ENCODE peak calls at places on chromosomes 7 and 10, in six cellular contexts. F is OCI-LY7, K is GM23248, T is HCT116, V is PC-9, G is MM.1S. N is an unnamed sample.

GRCh38 chr10:77415311-77415960 is 222.2 kb downstream of the KCNMA1 start:
- DNase-seq in F (no peak), K (peak; percentile 18), T (no peak), V (no peak), G (no peak), N (no peak)

GRCh38 chr7:35544028-35544742 is 150.8 kb downstream of the HERPUD2 start:
- DNase-seq in F (no peak), K (no peak), T (no peak), V (no peak), G (no peak), N (no peak)

GRCh38 chr10:22853906-22854447 is 73.9 kb upstream of the ARMC3 start:
- DNase-seq in F (no peak), K (no peak), T (no peak), V (no peak), G (no peak), N (no peak)

GRCh38 chr7:98872328-98872924 is 2.6 kb upstream of the TMEM130 start:
- DNase-seq in F (peak; percentile 77), K (peak; percentile 33), T (no peak), V (no peak), G (peak; percentile 56), N (no peak)

GRCh38 chr7:157228864-157229422 is 90.2 kb downstream of the UBE3C start:
- DNase-seq in F (peak; percentile 37), K (peak; percentile 57), T (no peak), V (no peak), G (peak; percentile 21), N (peak; percentile 19)

GRCh38 chr7:34675749-34676374 is 17.8 kb downstream of the NPSR1 start:
- DNase-seq in F (peak; percentile 21), K (peak; percentile 33), T (peak; percentile 13), V (no peak), G (peak; percentile 56), N (peak; percentile 19)

GRCh38 chr7:43006008-43006407 is 73.8 kb downstream of the MRPL32 start:
- DNase-seq in F (no peak), K (no peak), T (no peak), V (no peak), G (no peak), N (no peak)

GRCh38 chr7:35725280-35725680 is 30.3 kb upstream of the HERPUD2 start:
- DNase-seq in F (peak; percentile 91), K (no peak), T (no peak), V (no peak), G (peak; percentile 98), N (no peak)

GRCh38 chr10:69629897-69630650 is at the start of gene FAM241B:
- DNase-seq in F (no peak), K (peak; percentile 66), T (peak; percentile 45), V (peak; percentile 64), G (peak; percentile 80), N (peak; percentile 90)

GRCh38 chr10:32273326-32273725 is 73.6 kb downstream of the EPC1 start:
- DNase-seq in F (no peak), K (no peak), T (no peak), V (no peak), G (no peak), N (no peak)

GRCh38 chr10:124033887-124034218 is 59.5 kb downstream of the CHST15 start:
- DNase-seq in F (no peak), K (no peak), T (no peak), V (no peak), G (no peak), N (no peak)

GRCh38 chr7:29935111-29935510 is 54.5 kb downstream of the SCRN1 start:
- DNase-seq in F (no peak), K (peak; percentile 22), T (no peak), V (peak; percentile 69), G (no peak), N (no peak)

GRCh38 chr7:158815471-158816128 is 13.7 kb downstream of the ESYT2 start:
- DNase-seq in F (no peak), K (no peak), T (no peak), V (no peak), G (no peak), N (no peak)

GRCh38 chr7:1890289-1891235 is 220.5 kb downstream of the ELFN1 start:
- DNase-seq in F (no peak), K (no peak), T (no peak), V (peak; percentile 10), G (no peak), N (no peak)

GRCh38 chr7:136441835-136442234 is 426.6 kb upstream of the CHRM2 start:
- DNase-seq in F (no peak), K (no peak), T (no peak), V (no peak), G (no peak), N (no peak)

GRCh38 chr7:93092757-93093370 is 24.9 kb downstream of the SAMD9 start:
- DNase-seq in F (peak; percentile 30), K (peak; percentile 60), T (peak; percentile 21), V (no peak), G (peak; percentile 63), N (no peak)

DNA sequence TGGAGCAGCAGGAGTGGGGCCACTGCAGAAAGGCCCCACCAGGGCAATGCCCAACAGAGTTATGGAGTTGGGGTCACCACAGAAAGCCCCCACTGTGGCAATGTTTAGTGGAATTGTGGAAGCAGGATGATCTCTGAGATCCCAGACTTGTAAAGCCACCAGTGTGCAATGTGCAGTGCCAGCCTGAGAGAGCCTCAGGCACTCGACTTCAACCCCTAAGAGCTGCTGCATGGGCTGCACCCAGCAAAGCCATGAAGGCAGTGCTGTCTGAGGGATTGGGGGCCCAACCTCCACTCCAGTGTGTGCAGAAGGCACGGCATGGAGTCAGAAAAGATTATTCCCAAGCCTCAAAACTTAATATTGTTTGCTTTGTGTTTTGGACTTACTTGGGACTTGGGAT is 20.4 kb downstream of the SAMD9 start:
- DNase-seq in F (no peak), K (no peak), T (no peak), V (no peak), G (no peak), N (no peak)
- H3K9me3 ChIP-seq in F (peaks cover 3% of the 10 kb centered on the region), K (no peaks in the 10 kb centered on the region), T (no peaks in the 10 kb centered on the region), V (no peaks in the 10 kb centered on the region), G (no peaks in the 10 kb centered on the region), N (no peaks in the 10 kb centered on the region)

GRCh38 chr7:91579837-91580236 is 300.7 kb downstream of the MTERF1 start:
- DNase-seq in F (no peak), K (no peak), T (no peak), V (no peak), G (no peak), N (no peak)

GRCh38 chr7:91582799-91583230 is 297.7 kb downstream of the MTERF1 start:
- DNase-seq in F (no peak), K (no peak), T (no peak), V (no peak), G (no peak), N (peak; percentile 21)
- H2AFZ ChIP-seq in F (no peak overlapping the region), K (no peak overlapping the region), T (no peak overlapping the region), V (no peak overlapping the region), G (no peak overlapping the region), N (no peak overlapping the region)

DNA sequence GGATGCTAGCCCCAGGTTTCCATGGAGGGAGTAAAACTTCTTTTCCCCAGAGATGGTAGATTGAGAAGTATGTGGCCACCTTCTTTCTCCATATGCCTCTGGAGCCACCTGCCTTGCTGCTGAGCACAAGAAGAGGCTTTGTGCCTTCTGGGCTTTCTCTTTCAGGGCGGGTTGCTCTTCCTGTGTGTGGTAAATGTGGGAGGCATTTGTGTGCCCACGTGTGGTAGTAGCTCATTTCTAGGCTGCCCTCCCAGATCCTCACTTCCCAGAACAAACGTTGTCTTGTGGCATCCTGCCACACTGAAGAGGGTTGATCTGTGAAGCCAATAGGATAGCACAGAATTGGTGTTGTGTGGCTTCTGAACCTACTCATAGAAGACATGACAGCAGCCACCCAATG is 342.0 kb upstream of the PODXL start:
- DNase-seq in F (no peak), K (peak; percentile 66), T (no peak), V (no peak), G (no peak), N (no peak)
- H3K9me2 ChIP-seq in F (no peaks in the 10 kb centered on the region), K (no peaks in the 10 kb centered on the region), T (no peaks in the 10 kb centered on the region), V (no peaks in the 10 kb centered on the region), G (no peaks in the 10 kb centered on the region), N (no peaks in the 10 kb centered on the region)

GRCh38 chr10:42523098-42523497 is 115.3 kb downstream of the ZNF33B start:
- DNase-seq in F (no peak), K (no peak), T (no peak), V (no peak), G (no peak), N (no peak)
- H3K9me3 ChIP-seq in F (peaks cover 24% of the 10 kb centered on the region), K (peaks cover 15% of the 10 kb centered on the region), T (peaks cover 26% of the 10 kb centered on the region), V (peaks cover 63% of the 10 kb centered on the region), G (no peaks in the 10 kb centered on the region), N (peaks cover 53% of the 10 kb centered on the region)

N was measured in hepatocyte.